ENCODE peak calls at places on chromosome 6, in four cellular contexts. One of them, this sample, is unnamed.

GRCh38 chr6:156451726-156452125 is 325.5 kb upstream of the ARID1B start:
- DNase-seq in neural progenitor cell: no peak
- DNase-seq in left lung: no peak
- DNase-seq in heart right ventricle: no peak
- DNase-seq in this sample: no peak

GRCh38 chr6:166313255-166314070 is 5.3 kb upstream of the PRR18 start:
- DNase-seq in neural progenitor cell: peak; percentile 80
- DNase-seq in left lung: no peak
- DNase-seq in heart right ventricle: no peak
- DNase-seq in this sample: peak; percentile 62

GRCh38 chr6:155054851-155055250 is 59.7 kb downstream of the TIAM2 start:
- DNase-seq in neural progenitor cell: no peak
- DNase-seq in left lung: no peak
- DNase-seq in heart right ventricle: no peak
- DNase-seq in this sample: no peak

GRCh38 chr6:91562955-91563354 is 976.1 kb upstream of the MAP3K7 start:
- DNase-seq in neural progenitor cell: no peak
- DNase-seq in left lung: no peak
- DNase-seq in heart right ventricle: no peak
- DNase-seq in this sample: no peak

GRCh38 chr6:167555836-167556235 is 230.9 kb downstream of the TTLL2 start:
- DNase-seq in neural progenitor cell: no peak
- DNase-seq in left lung: no peak
- DNase-seq in heart right ventricle: no peak
- DNase-seq in this sample: no peak

GRCh38 chr6:16337280-16337975 is 99.0 kb downstream of the GMPR start:
- DNase-seq in neural progenitor cell: no peak
- DNase-seq in left lung: peak; percentile 81
- DNase-seq in heart right ventricle: peak; percentile 97
- DNase-seq in this sample: peak; percentile 64

GRCh38 chr6:144920391-144920983 is 635.4 kb downstream of the UTRN start:
- DNase-seq in neural progenitor cell: no peak
- DNase-seq in left lung: no peak
- DNase-seq in heart right ventricle: no peak
- DNase-seq in this sample: no peak

GRCh38 chr6:167078745-167079144 is 44.2 kb upstream of the CCR6 start:
- DNase-seq in neural progenitor cell: no peak
- DNase-seq in left lung: no peak
- DNase-seq in heart right ventricle: no peak
- DNase-seq in this sample: no peak

GRCh38 chr6:111764238-111765182 is 108.7 kb downstream of the FYN start:
- DNase-seq in neural progenitor cell: peak; percentile 56
- DNase-seq in left lung: no peak
- DNase-seq in heart right ventricle: no peak
- DNase-seq in this sample: no peak

GRCh38 chr6:34391023-34391485 is 1.4 kb downstream of the NUDT3 start:
- DNase-seq in neural progenitor cell: no peak
- DNase-seq in left lung: peak; percentile 48
- DNase-seq in heart right ventricle: no peak
- DNase-seq in this sample: peak; percentile 19

GRCh38 chr6:31055401-31055800 is 45.1 kb downstream of the MUC22 start:
- DNase-seq in neural progenitor cell: no peak
- DNase-seq in left lung: no peak
- DNase-seq in heart right ventricle: no peak
- DNase-seq in this sample: no peak

GRCh38 chr6:142848156-142848555 is 96.8 kb downstream of the HIVEP2 start:
- DNase-seq in neural progenitor cell: no peak
- DNase-seq in left lung: no peak
- DNase-seq in heart right ventricle: no peak
- DNase-seq in this sample: no peak

GRCh38 chr6:140083375-140083774 is 708.9 kb upstream of the CITED2 start:
- DNase-seq in neural progenitor cell: no peak
- DNase-seq in left lung: no peak
- DNase-seq in heart right ventricle: no peak
- DNase-seq in this sample: no peak

GRCh38 chr6:169173532-169174268 is 79.9 kb downstream of the THBS2 start:
- DNase-seq in neural progenitor cell: no peak
- DNase-seq in left lung: no peak
- DNase-seq in heart right ventricle: no peak
- DNase-seq in this sample: no peak

GRCh38 chr6:81812416-81812815 is 59.9 kb upstream of the TENT5A start:
- DNase-seq in neural progenitor cell: no peak
- DNase-seq in left lung: no peak
- DNase-seq in heart right ventricle: no peak
- DNase-seq in this sample: no peak

GRCh38 chr6:141677598-141678211 is 455.0 kb upstream of the GJE1 start:
- DNase-seq in neural progenitor cell: peak; percentile 56
- DNase-seq in left lung: no peak
- DNase-seq in heart right ventricle: no peak
- DNase-seq in this sample: no peak

GRCh38 chr6:63245908-63246307 is 34.6 kb downstream of the FKBP1C start:
- DNase-seq in neural progenitor cell: peak; percentile 10
- DNase-seq in left lung: no peak
- DNase-seq in heart right ventricle: no peak
- DNase-seq in this sample: no peak

GRCh38 chr6:1049900-1050299 is 262.0 kb upstream of the FOXQ1 start:
- DNase-seq in neural progenitor cell: no peak
- DNase-seq in left lung: no peak
- DNase-seq in heart right ventricle: no peak
- DNase-seq in this sample: peak; percentile 76

GRCh38 chr6:72742274-72742673 is 120.4 kb downstream of the KCNQ5 start:
- DNase-seq in neural progenitor cell: no peak
- DNase-seq in left lung: no peak
- DNase-seq in heart right ventricle: no peak
- DNase-seq in this sample: no peak

GRCh38 chr6:138594042-138594636 is 94.8 kb upstream of the NHSL1 start:
- DNase-seq in neural progenitor cell: no peak
- DNase-seq in left lung: no peak
- DNase-seq in heart right ventricle: no peak
- DNase-seq in this sample: no peak

GRCh38 chr6:127019828-127020227 is 98.6 kb upstream of the RSPO3 start:
- DNase-seq in neural progenitor cell: no peak
- DNase-seq in left lung: no peak
- DNase-seq in heart right ventricle: no peak
- DNase-seq in this sample: no peak

GRCh38 chr6:36999467-37000125 is 5.9 kb upstream of the FGD2 start:
- DNase-seq in neural progenitor cell: no peak
- DNase-seq in left lung: no peak
- DNase-seq in heart right ventricle: no peak
- DNase-seq in this sample: no peak

GRCh38 chr6:156725712-156726111 is 51.5 kb upstream of the ARID1B start:
- DNase-seq in neural progenitor cell: no peak
- DNase-seq in left lung: no peak
- DNase-seq in heart right ventricle: no peak
- DNase-seq in this sample: no peak

GRCh38 chr6:138032571-138032970 is 74.6 kb downstream of the PERP start:
- DNase-seq in neural progenitor cell: no peak
- DNase-seq in left lung: no peak
- DNase-seq in heart right ventricle: no peak
- DNase-seq in this sample: no peak

GRCh38 chr6:2197177-2197671 is 48.2 kb downstream of the GMDS start:
- DNase-seq in neural progenitor cell: no peak
- DNase-seq in left lung: no peak
- DNase-seq in heart right ventricle: no peak
- DNase-seq in this sample: peak; percentile 42

GRCh38 chr6:138377844-138378243 is at the start of gene SMIM28:
- DNase-seq in neural progenitor cell: no peak
- DNase-seq in left lung: no peak
- DNase-seq in heart right ventricle: no peak
- DNase-seq in this sample: no peak

GRCh38 chr6:1624848-1625341 is 15.2 kb downstream of the FOXC1 start:
- DNase-seq in neural progenitor cell: peak; percentile 60
- DNase-seq in left lung: peak; percentile 40
- DNase-seq in heart right ventricle: peak; percentile 39
- DNase-seq in this sample: no peak

GRCh38 chr6:87653074-87653962 is 48.7 kb downstream of the AKIRIN2 start:
- DNase-seq in neural progenitor cell: peak; percentile 48
- DNase-seq in left lung: no peak
- DNase-seq in heart right ventricle: no peak
- DNase-seq in this sample: no peak

GRCh38 chr6:93849857-93850256 is 430.5 kb upstream of the EPHA7 start:
- DNase-seq in neural progenitor cell: no peak
- DNase-seq in left lung: no peak
- DNase-seq in heart right ventricle: no peak
- DNase-seq in this sample: no peak

GRCh38 chr6:120584111-120584760 is 750.0 kb downstream of the TBC1D32 start:
- DNase-seq in neural progenitor cell: peak; percentile 37
- DNase-seq in left lung: no peak
- DNase-seq in heart right ventricle: no peak
- DNase-seq in this sample: no peak

GRCh38 chr6:40999498-41000070 is 39.4 kb downstream of the UNC5CL start:
- DNase-seq in neural progenitor cell: peak; percentile 53
- DNase-seq in left lung: peak; percentile 70
- DNase-seq in heart right ventricle: peak; percentile 43
- DNase-seq in this sample: peak; percentile 71

GRCh38 chr6:12313992-12314589 is 23.9 kb downstream of the EDN1 start:
- DNase-seq in neural progenitor cell: no peak
- DNase-seq in left lung: no peak
- DNase-seq in heart right ventricle: no peak
- DNase-seq in this sample: peak; percentile 86

GRCh38 chr6:2630362-2630761 is 120.4 kb downstream of the MYLK4 start:
- DNase-seq in neural progenitor cell: no peak
- DNase-seq in left lung: no peak
- DNase-seq in heart right ventricle: no peak
- DNase-seq in this sample: peak; percentile 57

GRCh38 chr6:134175532-134176282 is 123.3 kb upstream of the SLC2A12 start:
- DNase-seq in neural progenitor cell: peak; percentile 82
- DNase-seq in left lung: peak; percentile 74
- DNase-seq in heart right ventricle: peak; percentile 82
- DNase-seq in this sample: peak; percentile 84

GRCh38 chr6:35496036-35496850 is 636 bp downstream of the TEAD3 start:
- DNase-seq in neural progenitor cell: peak; percentile 77
- DNase-seq in left lung: no peak
- DNase-seq in heart right ventricle: peak; percentile 50
- DNase-seq in this sample: peak; percentile 49

GRCh38 chr6:42017021-42017643 is 33.2 kb upstream of the TAF8 start:
- DNase-seq in neural progenitor cell: no peak
- DNase-seq in left lung: no peak
- DNase-seq in heart right ventricle: no peak
- DNase-seq in this sample: no peak

GRCh38 chr6:53080813-53081212 is 15.6 kb downstream of the FBXO9 start:
- DNase-seq in neural progenitor cell: no peak
- DNase-seq in left lung: no peak
- DNase-seq in heart right ventricle: no peak
- DNase-seq in this sample: no peak
- H3K36me3 ChIP-seq in neural progenitor cell: peaks cover 18% of the 10 kb centered on the region
- H3K36me3 ChIP-seq in left lung: no peaks in the 10 kb centered on the region
- H3K36me3 ChIP-seq in heart right ventricle: no peaks in the 10 kb centered on the region
- H3K36me3 ChIP-seq in this sample: peaks cover 30% of the 10 kb centered on the region

DNA sequence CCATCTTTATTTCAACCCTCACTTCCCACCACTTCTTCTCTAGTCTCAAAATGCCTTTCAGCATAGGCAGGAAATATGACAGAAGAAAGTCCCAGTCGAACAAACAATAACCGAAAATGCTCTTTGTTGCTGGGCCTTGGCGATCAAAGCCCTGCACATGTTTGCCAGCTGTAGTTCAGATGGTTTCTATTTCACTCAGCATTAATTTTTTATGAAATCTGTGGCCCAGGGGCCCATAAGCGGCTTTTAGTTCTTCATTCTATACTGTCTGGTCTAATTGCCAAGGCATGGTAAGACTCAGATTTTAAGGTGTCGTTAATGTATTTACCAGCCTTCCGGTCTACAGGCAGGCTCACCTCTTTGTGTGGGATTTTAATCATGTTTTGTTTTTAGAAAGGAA is 10.9 kb upstream of the F13A1 start:
- DNase-seq in neural progenitor cell: no peak
- DNase-seq in left lung: no peak
- DNase-seq in heart right ventricle: no peak
- DNase-seq in this sample: no peak
- H3K27ac ChIP-seq in neural progenitor cell: no peak overlapping the region
- H3K27ac ChIP-seq in left lung: no peak overlapping the region
- H3K27ac ChIP-seq in heart right ventricle: peak overlapping the region; percentile 82
- H3K27ac ChIP-seq in this sample: no peak overlapping the region

DNA sequence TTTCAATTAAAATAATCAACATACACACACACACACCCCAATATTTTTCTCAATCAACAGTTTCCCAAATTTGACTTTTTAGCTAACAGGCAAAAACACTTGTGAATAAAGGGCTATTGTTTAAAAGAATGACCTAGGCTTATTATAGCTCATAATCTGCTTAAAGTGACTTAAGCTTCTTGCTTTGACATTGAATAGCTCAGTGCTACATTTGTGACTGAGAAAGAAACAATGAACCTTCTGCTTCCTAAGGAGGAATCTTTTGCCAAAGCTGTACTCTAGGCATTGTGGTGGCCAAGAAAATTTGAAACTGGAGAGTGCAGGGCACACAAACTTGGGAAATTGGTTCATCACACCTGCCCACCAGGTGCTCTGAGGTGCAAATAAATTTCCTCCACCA is 282.0 kb downstream of the SYNE1 start:
- DNase-seq in neural progenitor cell: peak; percentile 23
- DNase-seq in left lung: no peak
- DNase-seq in heart right ventricle: no peak
- DNase-seq in this sample: no peak
- H3K36me3 ChIP-seq in neural progenitor cell: no peaks in the 10 kb centered on the region
- H3K36me3 ChIP-seq in left lung: no peaks in the 10 kb centered on the region
- H3K36me3 ChIP-seq in heart right ventricle: peaks cover 4% of the 10 kb centered on the region
- H3K36me3 ChIP-seq in this sample: peaks cover 21% of the 10 kb centered on the region

GRCh38 chr6:27893836-27894807 is 18.1 kb downstream of the OR2B2 start:
- DNase-seq in neural progenitor cell: peak; percentile 94
- DNase-seq in left lung: peak; percentile 90
- DNase-seq in heart right ventricle: peak; percentile 73
- DNase-seq in this sample: peak; percentile 81

GRCh38 chr6:27892596-27893058 is 19.6 kb downstream of the OR2B2 start:
- DNase-seq in neural progenitor cell: no peak
- DNase-seq in left lung: no peak
- DNase-seq in heart right ventricle: no peak
- DNase-seq in this sample: no peak

GRCh38 chr6:27891300-27891913 is 20.8 kb downstream of the OR2B2 start:
- DNase-seq in neural progenitor cell: no peak
- DNase-seq in left lung: no peak
- DNase-seq in heart right ventricle: no peak
- DNase-seq in this sample: no peak

GRCh38 chr6:27894839-27895762 is 17.1 kb downstream of the OR2B2 start:
- DNase-seq in neural progenitor cell: peak; percentile 79
- DNase-seq in left lung: peak; percentile 61
- DNase-seq in heart right ventricle: no peak
- DNase-seq in this sample: peak; percentile 70

GRCh38 chr6:27893059-27893835 is 18.9 kb downstream of the OR2B2 start:
- DNase-seq in neural progenitor cell: peak; percentile 96
- DNase-seq in left lung: peak; percentile 94
- DNase-seq in heart right ventricle: peak; percentile 56
- DNase-seq in this sample: peak; percentile 79
- H3K27ac ChIP-seq in neural progenitor cell: peak overlapping the region; percentile 85
- H3K27ac ChIP-seq in left lung: peak overlapping the region; percentile 78
- H3K27ac ChIP-seq in heart right ventricle: peak overlapping the region; percentile 38
- H3K27ac ChIP-seq in this sample: peak overlapping the region; percentile 25

GRCh38 chr6:15107644-15108382 is 138.1 kb upstream of the JARID2 start:
- DNase-seq in neural progenitor cell: no peak
- DNase-seq in left lung: no peak
- DNase-seq in heart right ventricle: no peak
- DNase-seq in this sample: no peak
- H3K36me3 ChIP-seq in neural progenitor cell: no peaks in the 10 kb centered on the region
- H3K36me3 ChIP-seq in left lung: no peaks in the 10 kb centered on the region
- H3K36me3 ChIP-seq in heart right ventricle: no peaks in the 10 kb centered on the region
- H3K36me3 ChIP-seq in this sample: no peaks in the 10 kb centered on the region